ENCODE peak calls at places on chromosomes 13 and 19, in six cellular contexts. X is endothelial cell of umbilical vein, K is HCT116, V is K562, T is HL-60, Q is suprapubic skin. Z is an unnamed sample.

GRCh38 chr13:68345963-68346362 is 1115.8 kb upstream of the PCDH9 start:
- DNase-seq in X (no peak), K (no peak), V (no peak), T (no peak), Q (no peak), Z (no peak)

GRCh38 chr13:106493569-106493968 is 41.9 kb downstream of the EFNB2 start:
- DNase-seq in X (no peak), K (no peak), V (no peak), T (peak), Q (no peak), Z (no peak)

GRCh38 chr13:94416454-94417080 is 62.9 kb downstream of the DCT start:
- DNase-seq in X (peak), K (peak), V (peak), T (no peak), Q (no peak), Z (no peak)

GRCh38 chr19:41570639-41571112 is 5.3 kb upstream of the CEACAM21 start:
- DNase-seq in X (peak), K (peak), V (peak), T (peak), Q (no peak), Z (no peak)

GRCh38 chr13:95121516-95121915 is 179.7 kb downstream of the ABCC4 start:
- DNase-seq in X (no peak), K (no peak), V (no peak), T (no peak), Q (no peak), Z (no peak)

GRCh38 chr19:44808463-44809371 is at the start of gene BCAM:
- DNase-seq in X (peak), K (no peak), V (peak), T (no peak), Q (no peak), Z (no peak)

GRCh38 chr13:54637377-54637776 is 1608.8 kb downstream of the OLFM4 start:
- DNase-seq in X (no peak), K (no peak), V (no peak), T (no peak), Q (no peak), Z (peak)

GRCh38 chr19:45824041-45824471 is 8.9 kb upstream of the RSPH6A start:
- DNase-seq in X (peak), K (no peak), V (no peak), T (no peak), Q (no peak), Z (no peak)

GRCh38 chr13:50320297-50320862 is 305.1 kb downstream of the KCNRG start:
- DNase-seq in X (peak), K (peak), V (no peak), T (no peak), Q (no peak), Z (no peak)

GRCh38 chr13:45231722-45232121 is 30.9 kb upstream of the KCTD4 start:
- DNase-seq in X (peak), K (no peak), V (no peak), T (no peak), Q (no peak), Z (no peak)

GRCh38 chr13:36915106-36915505 is 4.9 kb downstream of the SMAD9 start:
- DNase-seq in X (no peak), K (no peak), V (no peak), T (no peak), Q (no peak), Z (no peak)

GRCh38 chr13:34411177-34411576 is 530.9 kb upstream of the NBEA start:
- DNase-seq in X (no peak), K (no peak), V (no peak), T (no peak), Q (no peak), Z (no peak)

GRCh38 chr19:3932931-3933810 is at the start of gene NMRK2:
- DNase-seq in X (no peak), K (no peak), V (peak), T (no peak), Q (no peak), Z (no peak)

GRCh38 chr13:43170497-43170896 is 147.1 kb downstream of the DNAJC15 start:
- DNase-seq in X (no peak), K (no peak), V (no peak), T (no peak), Q (no peak), Z (no peak)

GRCh38 chr19:10074153-10074552 is 12.0 kb upstream of the SHFL start:
- DNase-seq in X (peak), K (peak), V (peak), T (no peak), Q (no peak), Z (no peak)

GRCh38 chr19:10095948-10096614 is 6.4 kb downstream of the ANGPTL6 start:
- DNase-seq in X (peak), K (peak), V (peak), T (no peak), Q (peak), Z (no peak)

GRCh38 chr19:17202249-17202648 is 12.9 kb upstream of the USE1 start:
- DNase-seq in X (peak), K (peak), V (no peak), T (no peak), Q (no peak), Z (no peak)

GRCh38 chr19:10508707-10509106 is 5.6 kb upstream of the KEAP1 start:
- DNase-seq in X (no peak), K (no peak), V (no peak), T (no peak), Q (no peak), Z (no peak)

GRCh38 chr13:114027046-114027760 is 53.3 kb upstream of the C13orf46 start:
- DNase-seq in X (peak), K (no peak), V (no peak), T (no peak), Q (no peak), Z (no peak)

DNA sequence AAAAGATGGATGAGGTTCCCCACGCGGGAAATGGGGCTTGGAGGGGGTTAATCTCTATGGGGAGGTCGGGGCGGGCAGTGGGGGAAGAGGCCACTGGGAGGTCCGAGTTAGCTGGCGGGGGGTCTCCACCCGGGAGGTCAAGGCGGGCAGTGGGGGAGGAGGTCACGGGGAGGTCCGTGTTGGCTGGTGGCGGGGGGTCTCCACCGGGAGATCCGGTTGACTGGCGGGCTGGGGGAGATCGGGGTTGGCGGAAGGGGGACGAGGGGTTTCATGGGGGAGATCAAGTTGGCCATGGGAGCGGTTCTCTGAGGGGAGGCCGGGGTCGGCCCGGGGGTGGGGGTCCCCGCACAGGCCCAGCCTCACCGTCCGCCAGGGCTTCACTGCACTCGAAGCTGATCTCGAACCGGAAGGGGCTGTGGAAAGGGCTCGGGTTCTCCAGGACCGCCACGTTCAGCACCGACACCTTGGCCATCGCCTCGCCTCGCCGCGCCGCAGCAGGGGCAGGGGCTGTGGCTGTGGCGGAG is 342 bp downstream of the ASF1B start:
- DNase-seq in X (no peak), K (no peak), V (no peak), T (no peak), Q (no peak), Z (no peak)
- TF ChIP-seq POLR2AphosphoS5 in X (no peak), K (no peak), V (no peak), T (no peak), Q (no peak), Z (no peak)

GRCh38 chr19:571127-571974 is 1.0 kb upstream of the BSG start:
- DNase-seq in X (peak), K (no peak), V (peak), T (peak), Q (no peak), Z (no peak)

GRCh38 chr19:570315-570714 is 2.1 kb upstream of the BSG start:
- DNase-seq in X (no peak), K (no peak), V (peak), T (no peak), Q (no peak), Z (no peak)

GRCh38 chr19:566844-567243 is 5.6 kb upstream of the BSG start:
- DNase-seq in X (no peak), K (no peak), V (no peak), T (no peak), Q (no peak), Z (no peak)

GRCh38 chr19:567296-567900 is 5.0 kb upstream of the BSG start:
- DNase-seq in X (no peak), K (no peak), V (no peak), T (no peak), Q (no peak), Z (no peak)

DNA sequence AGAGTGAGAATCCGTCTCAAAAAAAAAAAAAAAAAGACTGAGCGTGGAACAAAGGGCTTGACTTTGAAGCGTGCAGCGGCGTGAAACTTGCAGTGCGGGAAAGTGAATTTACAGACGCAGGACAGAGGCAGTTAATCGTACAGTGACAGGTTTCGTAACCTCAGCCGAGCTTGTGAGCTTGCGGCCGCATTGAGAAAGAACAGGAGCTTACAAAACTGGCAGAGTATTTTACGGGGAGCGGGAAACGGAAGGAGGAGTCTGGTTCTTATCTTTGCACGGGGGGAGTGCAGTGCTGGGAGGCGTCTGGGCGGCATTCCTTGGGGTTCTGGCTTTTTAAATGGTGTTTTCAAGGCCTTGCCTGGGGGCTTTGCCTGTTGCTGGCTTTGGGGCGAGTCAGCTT is 6.0 kb upstream of the BSG start:
- DNase-seq in X (no peak), K (no peak), V (peak), T (peak), Q (no peak), Z (peak)
- TF ChIP-seq POLR2AphosphoS5 in X (no peak), K (no peak), V (peak), T (peak), Q (no peak), Z (peak)

GRCh38 chr19:43575156-43575950 is at the start of the genes PINLYP and XRCC1:
- DNase-seq in X (peak), K (peak), V (peak), T (peak), Q (peak), Z (peak)
- TF ChIP-seq POLR2AphosphoS5 in X (peak), K (peak), V (peak), T (peak), Q (no peak), Z (peak)

GRCh38 chr19:13010038-13010991 is 15.0 kb downstream of the NFIX start:
- DNase-seq in X (no peak), K (no peak), V (no peak), T (no peak), Q (no peak), Z (no peak)
- TF ChIP-seq POLR2AphosphoS5 in X (no peak), K (no peak), V (no peak), T (no peak), Q (peak), Z (no peak)

GRCh38 chr19:1273263-1274041 is 1.9 kb upstream of the FAM174C start:
- DNase-seq in X (no peak), K (no peak), V (no peak), T (peak), Q (no peak), Z (no peak)
- TF ChIP-seq POLR2AphosphoS5 in X (peak), K (no peak), V (no peak), T (peak), Q (no peak), Z (no peak)

DNA sequence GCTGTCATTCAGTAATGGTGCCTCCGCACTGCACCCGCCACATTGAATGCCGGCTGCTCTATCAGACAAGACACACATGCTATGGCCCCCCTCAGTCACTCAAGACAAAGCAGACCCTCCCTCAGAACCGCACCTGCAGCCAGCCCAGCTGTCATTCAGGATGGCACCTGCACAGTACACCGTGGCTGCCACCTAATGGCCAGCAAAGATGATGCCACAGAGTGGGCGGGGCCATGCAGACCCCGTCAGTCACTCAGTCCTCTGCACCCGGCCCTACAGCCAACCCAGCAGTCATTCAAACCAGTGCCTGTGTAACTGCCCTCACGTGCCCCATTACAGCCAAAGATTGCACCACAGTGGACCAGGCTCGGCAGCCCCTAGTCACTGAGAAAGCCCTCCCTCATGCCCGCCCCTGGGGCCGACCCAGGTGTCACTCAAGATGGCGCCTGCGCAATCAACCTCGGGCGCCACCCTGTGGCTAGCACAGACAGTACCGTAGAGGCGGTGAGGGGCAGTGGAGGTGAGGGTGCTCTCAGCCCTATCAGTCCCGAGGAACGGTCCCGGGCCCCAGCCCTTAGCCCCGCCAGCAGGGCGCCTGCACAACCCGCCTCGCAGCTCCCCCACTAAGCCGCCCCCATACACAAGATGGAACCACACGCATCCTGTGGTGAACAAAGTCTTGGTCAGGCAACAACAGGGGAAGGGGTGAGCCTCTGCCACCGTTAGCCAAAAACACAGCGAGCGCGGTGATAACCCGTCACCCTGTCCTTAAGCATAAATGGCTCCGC is 2.4 kb downstream of the PEG3 start:
- DNase-seq in X (no peak), K (no peak), V (no peak), T (peak), Q (peak), Z (no peak)
- TF ChIP-seq POLR2AphosphoS5 in X (no peak), K (no peak), V (no peak), T (peak), Q (no peak), Z (no peak)

Z was measured in SK-N-MC.